ENCODE peak calls at places on chromosomes 16 and 17, in nine cellular contexts. One of them, this sample, is unnamed.

GRCh38 chr16:25140459-25140858 is 28.9 kb downstream of the LCMT1 start:
- DNase-seq in NCI-H2029: no peak
- DNase-seq in omental fat pad: no peak
- DNase-seq in GM04503: no peak
- DNase-seq in Calu3: no peak
- DNase-seq in stimulated activated naive CD4-positive, alpha-beta T cell treated with Interleukin-2 at 50 U/mL for 16 hours: no peak
- DNase-seq in COR-L47: no peak
- DNase-seq in endothelial cell of umbilical vein: no peak
- DNase-seq in activated T-helper 9 cell treated with anti-CD3 and anti-CD28 coated beads, Interleukin-2, amount 50 U/mL, for 16 hours: no peak
- DNase-seq in this sample: no peak

GRCh38 chr16:21263640-21264211 is 14.4 kb downstream of the CRYM start:
- DNase-seq in COR-L47: no peak
- DNase-seq in Calu3: peak
- DNase-seq in endothelial cell of umbilical vein: no peak
- DNase-seq in GM04503: peak
- DNase-seq in stimulated activated naive CD4-positive, alpha-beta T cell treated with Interleukin-2 at 50 U/mL for 16 hours: no peak
- DNase-seq in NCI-H2029: peak
- DNase-seq in activated T-helper 9 cell treated with anti-CD3 and anti-CD28 coated beads, Interleukin-2, amount 50 U/mL, for 16 hours: no peak
- DNase-seq in omental fat pad: no peak
- DNase-seq in this sample: peak

GRCh38 chr17:44602390-44602789 is 45.1 kb downstream of the FZD2 start:
- DNase-seq in omental fat pad: no peak
- DNase-seq in NCI-H2029: peak
- DNase-seq in Calu3: peak
- DNase-seq in GM04503: no peak
- DNase-seq in stimulated activated naive CD4-positive, alpha-beta T cell treated with Interleukin-2 at 50 U/mL for 16 hours: no peak
- DNase-seq in endothelial cell of umbilical vein: no peak
- DNase-seq in activated T-helper 9 cell treated with anti-CD3 and anti-CD28 coated beads, Interleukin-2, amount 50 U/mL, for 16 hours: no peak
- DNase-seq in COR-L47: peak
- DNase-seq in this sample: no peak

GRCh38 chr16:70676571-70677498 is 9.0 kb downstream of the MTSS2 start:
- DNase-seq in stimulated activated naive CD4-positive, alpha-beta T cell treated with Interleukin-2 at 50 U/mL for 16 hours: no peak
- DNase-seq in activated T-helper 9 cell treated with anti-CD3 and anti-CD28 coated beads, Interleukin-2, amount 50 U/mL, for 16 hours: no peak
- DNase-seq in NCI-H2029: no peak
- DNase-seq in omental fat pad: no peak
- DNase-seq in COR-L47: no peak
- DNase-seq in Calu3: no peak
- DNase-seq in endothelial cell of umbilical vein: no peak
- DNase-seq in GM04503: no peak
- DNase-seq in this sample: peak

GRCh38 chr17:82052638-82053059 is 951 bp downstream of the GPS1 start:
- DNase-seq in activated T-helper 9 cell treated with anti-CD3 and anti-CD28 coated beads, Interleukin-2, amount 50 U/mL, for 16 hours: no peak
- DNase-seq in GM04503: no peak
- DNase-seq in omental fat pad: no peak
- DNase-seq in endothelial cell of umbilical vein: no peak
- DNase-seq in COR-L47: no peak
- DNase-seq in stimulated activated naive CD4-positive, alpha-beta T cell treated with Interleukin-2 at 50 U/mL for 16 hours: no peak
- DNase-seq in NCI-H2029: no peak
- DNase-seq in Calu3: no peak
- DNase-seq in this sample: no peak

GRCh38 chr17:44865231-44865660 is 17.6 kb downstream of the HIGD1B start:
- DNase-seq in omental fat pad: peak
- DNase-seq in activated T-helper 9 cell treated with anti-CD3 and anti-CD28 coated beads, Interleukin-2, amount 50 U/mL, for 16 hours: peak
- DNase-seq in COR-L47: peak
- DNase-seq in Calu3: peak
- DNase-seq in endothelial cell of umbilical vein: peak
- DNase-seq in stimulated activated naive CD4-positive, alpha-beta T cell treated with Interleukin-2 at 50 U/mL for 16 hours: peak
- DNase-seq in GM04503: no peak
- DNase-seq in NCI-H2029: peak
- DNase-seq in this sample: peak

GRCh38 chr17:82756166-82756565 is 4.3 kb downstream of the TBCD start:
- DNase-seq in GM04503: no peak
- DNase-seq in omental fat pad: no peak
- DNase-seq in stimulated activated naive CD4-positive, alpha-beta T cell treated with Interleukin-2 at 50 U/mL for 16 hours: no peak
- DNase-seq in endothelial cell of umbilical vein: no peak
- DNase-seq in COR-L47: no peak
- DNase-seq in Calu3: no peak
- DNase-seq in NCI-H2029: no peak
- DNase-seq in activated T-helper 9 cell treated with anti-CD3 and anti-CD28 coated beads, Interleukin-2, amount 50 U/mL, for 16 hours: no peak
- DNase-seq in this sample: no peak

GRCh38 chr17:17189559-17189958 is 16.6 kb downstream of the PLD6 start:
- DNase-seq in COR-L47: no peak
- DNase-seq in endothelial cell of umbilical vein: no peak
- DNase-seq in activated T-helper 9 cell treated with anti-CD3 and anti-CD28 coated beads, Interleukin-2, amount 50 U/mL, for 16 hours: no peak
- DNase-seq in stimulated activated naive CD4-positive, alpha-beta T cell treated with Interleukin-2 at 50 U/mL for 16 hours: no peak
- DNase-seq in omental fat pad: no peak
- DNase-seq in NCI-H2029: no peak
- DNase-seq in GM04503: no peak
- DNase-seq in Calu3: no peak
- DNase-seq in this sample: no peak

GRCh38 chr17:74008196-74008595 is 195.3 kb upstream of the RPL38 start:
- DNase-seq in endothelial cell of umbilical vein: no peak
- DNase-seq in Calu3: peak
- DNase-seq in activated T-helper 9 cell treated with anti-CD3 and anti-CD28 coated beads, Interleukin-2, amount 50 U/mL, for 16 hours: no peak
- DNase-seq in omental fat pad: no peak
- DNase-seq in COR-L47: no peak
- DNase-seq in stimulated activated naive CD4-positive, alpha-beta T cell treated with Interleukin-2 at 50 U/mL for 16 hours: peak
- DNase-seq in GM04503: no peak
- DNase-seq in NCI-H2029: peak
- DNase-seq in this sample: no peak

This sample was measured in right cardiac atrium.